ENCODE peak calls at places on chromosomes 3 and 15, in seven cellular contexts. N is SK-N-SH, D is HepG2, W is GM12878, H is HCT116, V is H1, F is K562. X is an unnamed sample.

GRCh38 chr15:88604381-88604951 is 16.7 kb upstream of the AEN start:
- DNase-seq in V (no peak), N (peak), F (no peak), D (no peak), H (no peak), W (no peak), X (no peak)

GRCh38 chr3:50473768-50474167 is 29.7 kb downstream of the CACNA2D2 start:
- DNase-seq in H (no peak), W (no peak), N (no peak), F (no peak), D (no peak), V (no peak), X (no peak)

GRCh38 chr15:66739287-66739686 is 37.3 kb downstream of the SMAD6 start:
- DNase-seq in D (no peak), H (no peak), N (no peak), W (no peak), V (no peak), F (no peak), X (no peak)

GRCh38 chr15:64792282-64792681 is 16.9 kb upstream of the RBPMS2 start:
- DNase-seq in W (no peak), F (no peak), N (no peak), V (no peak), D (no peak), H (no peak), X (no peak)

GRCh38 chr3:128322030-128323022 is 144.4 kb downstream of the DNAJB8 start:
- DNase-seq in N (no peak), F (peak), V (peak), W (no peak), D (no peak), H (no peak), X (peak)

GRCh38 chr3:128412180-128413002 is 54.3 kb downstream of the DNAJB8 start:
- DNase-seq in W (no peak), N (peak), H (no peak), F (peak), V (no peak), D (no peak), X (no peak)

GRCh38 chr3:40476478-40477470 is at the start of gene ZNF619:
- DNase-seq in V (no peak), H (peak), F (peak), D (peak), N (peak), W (no peak), X (peak)

GRCh38 chr3:5560199-5560598 is 372.7 kb downstream of the EDEM1 start:
- DNase-seq in V (no peak), F (no peak), D (no peak), W (no peak), H (no peak), N (no peak), X (no peak)

GRCh38 chr3:18669374-18669773 is 244.2 kb upstream of the SATB1 start:
- DNase-seq in D (no peak), F (no peak), H (no peak), W (no peak), N (no peak), V (no peak), X (no peak)

GRCh38 chr15:90407871-90408317 is 19.9 kb downstream of the IQGAP1 start:
- DNase-seq in V (no peak), F (no peak), D (no peak), W (no peak), N (no peak), H (no peak), X (no peak)

GRCh38 chr15:79629687-79630086 is 197.6 kb downstream of the MINAR1 start:
- DNase-seq in D (no peak), W (no peak), F (no peak), H (no peak), V (no peak), N (no peak), X (no peak)

GRCh38 chr3:132783152-132783551 is 60.9 kb upstream of the NPHP3 start:
- DNase-seq in H (no peak), N (no peak), W (no peak), V (no peak), F (no peak), D (no peak), X (peak)

GRCh38 chr3:5489536-5489935 is 302.0 kb downstream of the EDEM1 start:
- DNase-seq in N (no peak), D (no peak), F (no peak), W (peak), H (no peak), V (no peak), X (no peak)

DNA sequence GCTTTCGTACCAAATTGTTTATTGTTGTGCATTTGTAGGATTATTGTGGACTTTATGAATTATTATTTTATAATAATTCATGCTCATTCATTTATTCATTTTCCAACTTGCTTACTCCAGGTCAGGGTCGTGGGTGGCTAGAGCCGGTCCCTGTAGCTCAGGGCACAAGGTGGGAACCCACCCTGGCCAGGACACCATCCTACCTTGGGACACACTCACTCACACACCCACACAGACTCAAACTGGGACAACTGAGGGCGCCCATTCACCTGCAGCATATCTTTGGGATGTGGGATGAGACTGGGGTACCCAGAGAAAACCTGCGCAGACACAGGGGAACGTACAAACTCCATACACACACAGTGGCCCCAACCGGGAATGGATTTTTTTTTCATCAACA is 40.6 kb downstream of the SSUH2 start:
- DNase-seq in V (no peak), D (no peak), N (no peak), F (no peak), H (no peak), W (no peak), X (no peak)
- TF ChIP-seq JUND in V (no peak), D (no peak), N (no peak), F (no peak), H (no peak), W (no peak), X (no peak)

DNA sequence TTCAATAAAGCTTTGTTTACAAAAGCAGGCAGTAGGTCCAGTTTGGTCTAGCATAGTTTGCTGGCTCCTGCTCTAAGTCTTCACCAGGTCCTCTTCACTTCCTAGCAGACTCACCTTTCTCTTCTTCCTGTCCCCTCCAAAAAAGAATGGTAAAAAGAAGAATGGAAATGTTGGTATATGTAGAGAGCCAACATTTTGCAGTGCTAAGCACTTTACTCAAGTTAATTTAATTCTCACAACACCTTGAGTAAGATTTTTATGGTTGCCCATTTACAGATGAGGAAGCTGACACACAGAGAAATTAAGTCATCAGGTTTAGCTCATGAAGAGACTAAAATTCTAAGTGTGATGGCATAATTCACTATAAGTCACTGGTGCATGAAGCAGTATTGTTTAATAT is 230.1 kb upstream of the PRICKLE2 start:
- DNase-seq in N (no peak), W (no peak), V (no peak), F (no peak), H (no peak), D (no peak), X (no peak)
- TF ChIP-seq JUND in N (no peak), W (no peak), V (no peak), F (no peak), H (no peak), D (no peak), X (no peak)

GRCh38 chr15:94336817-94337537 is 105.6 kb downstream of the MCTP2 start:
- DNase-seq in N (no peak), H (no peak), F (no peak), W (no peak), V (no peak), D (peak), X (no peak)

GRCh38 chr15:94335616-94336015 is 104.3 kb downstream of the MCTP2 start:
- DNase-seq in F (no peak), N (no peak), H (no peak), W (no peak), D (no peak), V (no peak), X (no peak)

GRCh38 chr15:94327356-94327936 is 96.1 kb downstream of the MCTP2 start:
- DNase-seq in V (no peak), W (no peak), H (peak), N (peak), F (peak), D (peak), X (no peak)

DNA sequence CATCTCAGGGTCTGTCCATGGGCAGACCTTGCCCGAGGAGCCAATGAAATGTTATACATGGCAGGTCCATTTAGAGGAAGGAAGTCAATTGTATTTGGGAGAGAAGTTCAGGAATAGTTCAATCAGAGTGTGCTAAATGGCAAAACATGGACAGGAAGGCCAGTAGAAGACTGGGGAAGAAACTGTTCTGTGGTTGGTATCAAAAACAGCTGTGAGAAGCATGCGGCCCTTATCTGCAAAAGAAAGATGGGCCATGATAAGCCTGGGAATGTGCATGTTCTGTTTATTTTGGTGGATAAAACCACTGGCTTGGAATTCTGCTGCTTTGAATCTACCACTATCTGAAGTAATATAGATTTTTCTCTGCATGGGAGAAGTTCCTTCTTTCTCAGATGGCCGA is 100.4 kb downstream of the MCTP2 start:
- DNase-seq in D (no peak), N (no peak), V (no peak), H (no peak), W (no peak), F (no peak), X (no peak)
- TF ChIP-seq JUND in D (no peak), N (no peak), V (no peak), H (no peak), W (no peak), F (no peak), X (no peak)

GRCh38 chr3:121667333-121667732 is 6.6 kb upstream of the HCLS1 start:
- DNase-seq in D (no peak), H (no peak), W (no peak), F (no peak), V (no peak), N (no peak), X (no peak)

DNA sequence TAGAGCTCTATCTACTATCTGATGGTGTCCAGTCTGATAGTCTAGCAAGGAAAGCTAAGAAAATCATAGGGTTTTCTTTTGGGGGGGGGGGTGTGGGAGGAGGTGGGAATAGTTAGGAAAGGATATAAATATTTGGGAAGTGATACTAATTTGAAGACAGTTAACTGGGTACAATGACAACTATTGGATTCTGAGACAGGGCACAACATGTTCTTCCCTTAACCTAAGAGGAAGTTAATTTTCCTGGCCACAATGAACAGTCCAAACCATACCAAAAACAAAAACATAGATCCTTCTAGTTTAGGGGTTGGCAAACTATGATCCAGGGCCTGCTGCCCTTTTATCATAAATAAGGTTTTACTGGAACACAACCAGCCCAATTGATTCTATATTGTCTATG is 10.0 kb upstream of the HCLS1 start:
- DNase-seq in N (no peak), V (no peak), F (no peak), H (no peak), W (no peak), D (no peak), X (no peak)
- TF ChIP-seq JUND in N (no peak), V (no peak), F (no peak), H (no peak), W (no peak), D (no peak), X (no peak)

GRCh38 chr3:14507757-14508504 is 32.2 kb downstream of the GRIP2 start:
- DNase-seq in W (no peak), V (no peak), H (no peak), F (no peak), N (no peak), D (no peak), X (no peak)
- TF ChIP-seq JUND in W (no peak), V (no peak), H (no peak), F (no peak), N (no peak), D (no peak), X (no peak)

GRCh38 chr3:194596906-194597305 is 36.3 kb downstream of the TMEM44 start:
- DNase-seq in N (no peak), V (no peak), W (no peak), H (no peak), D (no peak), F (no peak), X (no peak)

GRCh38 chr3:194587438-194587931 is 45.7 kb downstream of the TMEM44 start:
- DNase-seq in V (no peak), D (no peak), W (no peak), N (no peak), F (no peak), H (no peak), X (no peak)

GRCh38 chr3:194588236-194588635 is 45.0 kb downstream of the TMEM44 start:
- DNase-seq in V (no peak), F (no peak), N (no peak), H (no peak), D (no peak), W (no peak), X (no peak)

GRCh38 chr3:194588741-194589140 is 44.5 kb downstream of the TMEM44 start:
- DNase-seq in V (no peak), D (no peak), H (no peak), N (no peak), F (no peak), W (no peak), X (no peak)

DNA sequence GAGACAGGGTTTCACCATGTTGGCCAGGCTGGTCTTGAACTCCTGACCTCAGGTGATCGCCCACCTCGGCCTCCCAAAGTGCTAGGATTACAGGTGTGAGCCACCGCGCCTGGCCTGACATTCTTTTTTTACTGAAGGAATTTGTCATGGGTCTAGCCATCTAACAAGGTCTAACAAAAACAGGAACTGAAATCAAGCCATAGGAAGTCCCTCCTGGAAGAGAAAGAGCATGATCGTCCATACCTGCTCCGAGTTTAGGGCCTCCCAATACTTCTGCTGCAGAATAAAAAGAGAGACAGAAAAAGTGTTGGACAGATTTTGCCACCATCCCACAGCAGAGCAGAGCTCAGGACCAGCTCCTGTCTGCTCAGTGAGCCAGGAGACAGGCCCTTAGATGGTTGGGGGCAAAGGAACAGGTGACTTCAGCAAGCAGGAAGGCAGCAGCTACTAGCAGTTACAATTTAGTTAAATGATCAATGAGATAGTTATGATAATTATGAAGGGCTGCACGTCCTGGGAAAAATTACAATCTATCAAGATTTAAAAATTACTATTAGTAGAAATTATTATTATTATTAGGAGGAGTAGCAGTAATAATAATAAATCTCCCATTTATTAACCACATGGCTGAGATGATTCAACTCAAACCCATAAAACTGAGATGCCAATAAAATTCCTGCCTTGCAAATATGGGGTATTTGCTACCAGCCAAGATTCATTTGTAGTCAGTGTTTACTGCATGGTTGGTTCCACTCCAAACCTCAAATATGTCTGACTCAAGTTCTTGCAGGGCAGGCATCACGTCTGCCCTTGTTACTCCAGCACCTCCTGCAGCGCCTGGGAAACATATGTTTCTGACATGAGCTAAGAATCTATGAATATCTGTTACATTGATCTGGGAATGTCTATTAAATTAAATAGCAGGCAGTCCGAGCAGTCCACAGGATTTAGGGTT is 40.1 kb downstream of the TMEM44 start:
- DNase-seq in W (no peak), F (no peak), N (peak), D (no peak), H (peak), V (no peak), X (peak)
- TF ChIP-seq JUND in W (no peak), F (no peak), N (peak), D (no peak), H (peak), V (no peak), X (peak)

GRCh38 chr3:172300862-172301261 is 147.4 kb downstream of the GHSR start:
- DNase-seq in N (no peak), D (no peak), V (no peak), H (no peak), F (no peak), W (no peak), X (no peak)

GRCh38 chr3:172302176-172302575 is 146.1 kb downstream of the GHSR start:
- DNase-seq in V (no peak), D (no peak), F (no peak), N (no peak), W (no peak), H (no peak), X (no peak)

GRCh38 chr3:172305552-172305951 is 142.7 kb downstream of the GHSR start:
- DNase-seq in V (no peak), F (no peak), W (no peak), D (peak), N (no peak), H (no peak), X (no peak)

GRCh38 chr3:172303941-172304558 is 144.2 kb downstream of the GHSR start:
- DNase-seq in D (no peak), F (no peak), W (no peak), V (no peak), N (no peak), H (no peak), X (no peak)

DNA sequence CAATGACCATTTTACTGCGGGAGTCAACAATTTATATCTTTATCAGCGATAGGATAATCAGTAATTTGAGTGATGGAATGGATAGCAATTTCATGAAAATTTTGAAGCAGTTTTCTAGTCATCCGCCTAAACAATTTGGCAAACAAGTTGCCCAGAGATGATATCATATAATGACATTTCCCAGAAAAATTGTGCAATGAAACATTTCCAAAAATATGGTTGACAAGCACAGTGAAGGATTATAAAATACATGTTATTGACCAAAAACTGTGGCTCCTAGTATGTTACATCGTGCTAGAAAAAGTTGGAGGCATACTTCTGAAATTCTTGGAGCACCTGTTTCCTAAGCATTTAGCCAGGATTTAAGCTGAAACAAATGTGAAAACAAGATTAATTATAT is 145.1 kb downstream of the GHSR start:
- DNase-seq in H (no peak), D (no peak), N (no peak), F (no peak), V (no peak), W (no peak), X (no peak)
- TF ChIP-seq JUND in H (no peak), D (no peak), N (no peak), F (no peak), V (no peak), W (no peak), X (no peak)

GRCh38 chr15:29428925-29429573 is 159.4 kb upstream of the NSMCE3 start:
- DNase-seq in W (no peak), H (no peak), N (no peak), D (no peak), V (no peak), F (no peak), X (no peak)

GRCh38 chr15:29422606-29423005 is 153.0 kb upstream of the NSMCE3 start:
- DNase-seq in N (no peak), F (no peak), W (no peak), V (no peak), H (no peak), D (no peak), X (no peak)

GRCh38 chr15:29425864-29426263 is 156.2 kb upstream of the NSMCE3 start:
- DNase-seq in H (no peak), D (no peak), N (no peak), F (no peak), W (no peak), V (no peak), X (no peak)

GRCh38 chr15:29420188-29420587 is 150.6 kb upstream of the NSMCE3 start:
- DNase-seq in F (no peak), H (no peak), D (no peak), W (no peak), N (no peak), V (no peak), X (no peak)

DNA sequence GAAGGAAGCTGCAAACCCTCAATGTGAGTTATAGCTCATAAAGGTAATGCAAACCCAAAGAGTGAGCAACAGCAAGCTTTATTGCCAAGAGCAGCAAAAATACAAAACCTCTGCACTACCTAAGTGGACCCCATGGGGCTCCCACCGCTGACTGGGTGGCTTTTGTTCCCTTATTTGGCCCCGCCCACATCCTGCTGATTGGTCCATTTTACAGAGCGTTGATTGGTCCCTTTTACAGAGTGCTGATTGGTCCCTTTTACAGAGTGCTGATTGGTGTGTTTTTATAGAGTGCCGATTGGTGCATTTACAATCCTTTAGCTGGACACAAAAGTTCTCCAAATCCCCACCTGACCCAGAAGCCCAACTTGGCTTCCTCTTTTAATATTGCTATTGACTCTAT is 154.5 kb upstream of the NSMCE3 start:
- DNase-seq in F (peak), D (no peak), H (no peak), W (no peak), V (no peak), N (no peak), X (no peak)
- TF ChIP-seq JUND in F (no peak), D (no peak), H (no peak), W (no peak), V (no peak), N (no peak), X (no peak)